ENCODE peak calls at places on chromosomes 2 and 18, in seven cellular contexts. H, P, C, K, X, G and J are unnamed samples.

GRCh38 chr2:120519469-120519868 is 173.5 kb downstream of the INHBB start:
- DNase-seq in P (no peak), G (no peak), C (no peak), H (no peak), K (no peak), X (no peak), J (no peak)

GRCh38 chr2:20576598-20577115 is 74.2 kb downstream of the HS1BP3 start:
- DNase-seq in P (no peak), H (peak), C (peak), K (peak), X (no peak), G (no peak), J (no peak)

GRCh38 chr2:73716518-73717250 is 20.5 kb downstream of the TPRKB start:
- DNase-seq in X (no peak), P (no peak), C (no peak), G (peak), H (no peak), K (peak), J (no peak)

GRCh38 chr2:204628926-204629661 is 83.8 kb downstream of the PARD3B start:
- DNase-seq in G (peak), P (no peak), K (no peak), H (no peak), X (no peak), C (no peak), J (no peak)

GRCh38 chr2:142100967-142101366 is 29.8 kb downstream of the LRP1B start:
- DNase-seq in X (no peak), H (no peak), P (no peak), K (no peak), G (no peak), C (no peak), J (no peak)

GRCh38 chr2:69138247-69138754 is 125.3 kb downstream of the ANTXR1 start:
- DNase-seq in K (peak), H (no peak), P (no peak), X (peak), G (peak), C (no peak), J (no peak)

GRCh38 chr2:172093416-172094318 is 8.4 kb downstream of the DLX1 start:
- DNase-seq in K (no peak), P (no peak), C (no peak), H (no peak), G (peak), X (no peak), J (no peak)

GRCh38 chr2:118641711-118642110 is 205.7 kb downstream of the EN1 start:
- DNase-seq in P (no peak), C (no peak), K (no peak), X (no peak), G (no peak), H (no peak), J (no peak)

GRCh38 chr2:25041307-25041927 is 459 bp upstream of the EFR3B start:
- DNase-seq in C (peak), X (peak), G (peak), H (no peak), P (peak), K (peak), J (no peak)

GRCh38 chr2:223856021-223856420 is 18.6 kb upstream of the AP1S3 start:
- DNase-seq in H (no peak), K (peak), X (no peak), C (no peak), P (no peak), G (peak), J (no peak)

GRCh38 chr18:38539373-38539772 is 973.8 kb upstream of the CELF4 start:
- DNase-seq in X (no peak), K (no peak), P (no peak), C (no peak), H (no peak), G (no peak), J (no peak)

GRCh38 chr2:80489718-80490117 is 185.2 kb upstream of the LRRTM1 start:
- DNase-seq in C (no peak), X (no peak), P (no peak), G (peak), H (no peak), K (peak), J (no peak)

GRCh38 chr18:4636957-4637356 is 181.8 kb upstream of the DLGAP1 start:
- DNase-seq in P (no peak), H (no peak), K (no peak), C (no peak), G (no peak), X (no peak), J (no peak)

GRCh38 chr2:12169060-12169406 is 422.6 kb downstream of the LPIN1 start:
- DNase-seq in X (no peak), P (peak), K (peak), C (no peak), G (peak), H (no peak), J (no peak)

GRCh38 chr2:9071584-9072124 is 68.2 kb upstream of the MBOAT2 start:
- DNase-seq in K (no peak), G (no peak), X (no peak), H (no peak), P (no peak), C (no peak), J (no peak)

GRCh38 chr2:220555961-220556360 is 928.5 kb downstream of the SLC4A3 start:
- DNase-seq in H (no peak), X (no peak), C (no peak), G (no peak), P (no peak), K (peak), J (no peak)

GRCh38 chr2:27152102-27152795 is 3.4 kb downstream of the TCF23 start:
- DNase-seq in X (no peak), C (no peak), K (no peak), G (no peak), P (no peak), H (no peak), J (no peak)

GRCh38 chr2:30627162-30627561 is 180.1 kb downstream of the CAPN13 start:
- DNase-seq in X (no peak), P (no peak), C (no peak), G (no peak), H (no peak), K (no peak), J (no peak)

GRCh38 chr2:136664713-136665112 is 100.6 kb upstream of the THSD7B start:
- DNase-seq in H (no peak), P (no peak), C (no peak), K (no peak), G (no peak), X (no peak), J (no peak)

GRCh38 chr2:209496586-209496982 is 72.7 kb downstream of the MAP2 start:
- DNase-seq in K (peak), C (no peak), G (peak), H (no peak), P (peak), X (no peak), J (no peak)

GRCh38 chr2:214410128-214410775 is 602 bp upstream of the VWC2L start:
- DNase-seq in G (no peak), H (no peak), C (no peak), X (no peak), K (no peak), P (no peak), J (no peak)

GRCh38 chr18:13159579-13159978 is 59.0 kb upstream of the LDLRAD4 start:
- DNase-seq in P (no peak), X (peak), H (peak), G (peak), K (peak), C (no peak), J (no peak)

GRCh38 chr2:229164545-229165249 is 106.4 kb downstream of the PID1 start:
- DNase-seq in G (peak), H (no peak), X (no peak), K (peak), C (no peak), P (no peak), J (no peak)

GRCh38 chr2:47499621-47500309 is 96.8 kb downstream of the MSH2 start:
- DNase-seq in H (no peak), K (no peak), X (no peak), P (no peak), C (no peak), G (no peak), J (no peak)

GRCh38 chr2:237092920-237093781 is 7.5 kb downstream of the COPS8 start:
- DNase-seq in G (peak), X (peak), H (no peak), P (peak), K (peak), C (no peak), J (no peak)
- TF ChIP-seq CTCF in G (peak), X (peak), H (no peak), P (peak), K (peak), C (peak), J (no peak)

GRCh38 chr2:37667704-37668103 is 3.7 kb downstream of the CDC42EP3 start:
- DNase-seq in X (no peak), G (no peak), K (no peak), P (no peak), H (no peak), C (no peak), J (no peak)
- H3K4me3 ChIP-seq in X (no peak), G (no peak), K (peak), P (peak), H (no peak), C (no peak), J (no peak)

DNA sequence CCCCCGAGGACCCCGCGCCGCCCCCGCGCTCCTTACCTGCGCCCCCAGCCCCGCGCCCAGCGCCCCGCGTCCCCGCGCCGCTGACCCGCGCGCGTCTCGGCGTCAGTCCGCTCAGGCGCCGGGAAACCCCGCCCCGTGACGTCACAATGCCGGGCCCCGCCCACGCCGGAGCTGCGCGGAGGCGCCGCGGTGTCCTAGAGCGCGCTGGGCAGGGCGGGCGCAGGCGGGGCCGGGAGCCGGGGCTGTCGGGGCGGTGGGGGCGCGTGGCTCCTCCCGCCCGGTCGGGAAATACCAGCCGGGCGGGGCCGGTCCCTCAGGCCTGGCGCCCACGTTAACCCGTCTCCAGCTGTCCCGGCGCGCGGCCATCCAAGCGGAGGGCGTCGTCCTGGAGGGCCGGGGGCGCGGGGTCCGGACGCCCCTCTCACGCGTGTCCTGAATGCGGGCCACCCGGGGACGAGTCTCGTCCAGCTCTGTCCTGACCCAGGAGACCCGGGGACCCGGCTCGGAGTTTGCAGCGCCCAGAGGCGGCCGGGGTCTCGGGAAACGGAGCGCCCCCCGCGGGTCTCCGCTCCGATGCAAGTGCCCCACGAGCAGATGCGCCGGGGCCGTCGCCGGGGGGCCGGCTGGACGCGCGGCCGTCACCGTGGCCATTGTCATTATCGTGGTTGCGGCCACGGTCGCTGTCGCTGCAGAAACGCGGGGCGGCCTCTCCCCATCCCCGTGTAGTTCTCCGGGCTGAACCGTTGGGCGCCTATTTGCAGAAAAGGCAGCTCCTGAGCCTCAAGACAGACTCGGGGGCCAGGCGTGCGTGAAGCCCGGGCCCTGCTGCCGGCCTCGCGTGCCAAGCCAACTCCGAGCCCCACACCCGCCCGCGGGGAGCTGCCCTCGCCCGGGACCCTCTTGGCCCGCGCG is at the start of gene SLC66A2:
- DNase-seq in C (peak), X (peak), K (peak), H (no peak), P (peak), G (peak), J (peak)
- TF ChIP-seq CTCF in C (no peak), X (no peak), K (no peak), H (peak), P (no peak), G (no peak), J (no peak)

DNA sequence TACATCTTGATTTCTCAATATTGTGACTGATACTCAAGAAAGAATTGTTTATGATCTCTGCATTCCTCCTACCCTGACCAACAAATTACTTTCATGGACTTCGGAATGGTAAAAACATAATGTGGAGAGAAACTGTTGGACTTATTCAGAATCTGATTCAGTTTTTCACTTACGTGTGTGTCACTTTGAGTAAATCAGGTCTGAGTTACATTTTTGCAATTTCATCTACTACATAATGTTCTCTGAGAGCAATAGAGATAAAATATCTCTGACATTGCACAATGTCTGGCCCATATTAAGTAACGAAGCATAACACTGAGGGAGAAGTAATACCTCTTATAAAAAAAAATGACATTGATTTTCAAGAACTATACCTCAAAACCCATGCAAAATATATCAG is 1337.9 kb upstream of the CHAC2 start:
- DNase-seq in K (peak), X (no peak), P (no peak), G (peak), H (no peak), C (no peak), J (no peak)
- H3K4me3 ChIP-seq in K (no peak), X (no peak), P (no peak), G (no peak), H (no peak), C (no peak), J (no peak)

DNA sequence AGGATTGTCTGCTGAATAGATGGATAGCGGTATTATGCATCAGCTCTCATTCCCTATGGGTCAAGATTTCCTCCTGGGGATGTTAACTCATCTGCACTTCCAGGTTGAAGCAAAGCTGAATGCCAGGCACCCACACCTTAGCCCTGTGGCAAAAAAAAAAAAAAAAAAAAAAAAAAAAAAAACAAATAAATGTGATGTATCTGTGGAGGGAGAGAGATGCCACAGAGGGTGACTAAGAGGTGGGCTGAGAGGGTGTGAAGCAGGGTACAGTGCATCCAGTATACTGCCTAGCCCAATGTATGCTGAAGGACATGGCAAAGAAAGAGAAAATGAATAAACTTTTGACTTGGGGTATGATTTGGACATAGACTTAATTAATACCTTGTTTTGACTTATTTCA is 91.4 kb downstream of the COPS8 start:
- DNase-seq in C (no peak), G (no peak), K (no peak), X (no peak), H (no peak), P (no peak), J (no peak)
- TF ChIP-seq CTCF in C (no peak), G (no peak), K (no peak), X (no peak), H (no peak), P (no peak), J (no peak)

GRCh38 chr2:96253006-96253405 is 12.8 kb downstream of the TMEM127 start:
- DNase-seq in C (peak), X (no peak), H (no peak), G (no peak), P (no peak), K (no peak), J (no peak)

GRCh38 chr2:96258393-96259022 is 7.3 kb downstream of the TMEM127 start:
- DNase-seq in P (no peak), K (peak), H (no peak), G (no peak), C (no peak), X (no peak), J (no peak)

GRCh38 chr2:96254592-96254991 is 11.2 kb downstream of the TMEM127 start:
- DNase-seq in C (no peak), G (no peak), P (peak), K (no peak), H (no peak), X (no peak), J (no peak)

GRCh38 chr2:96259497-96259921 is 6.3 kb downstream of the TMEM127 start:
- DNase-seq in G (no peak), P (no peak), X (no peak), H (no peak), C (peak), K (no peak), J (no peak)

GRCh38 chr2:96256611-96257113 is 9.1 kb downstream of the TMEM127 start:
- DNase-seq in X (no peak), P (no peak), H (no peak), K (no peak), G (no peak), C (no peak), J (no peak)
- H3K4me3 ChIP-seq in X (no peak), P (no peak), H (no peak), K (no peak), G (no peak), C (no peak), J (no peak)